ENCODE peak calls at places on chromosomes 16 and 17, in ten cellular contexts. P is HCT116, U is vagina, Z is heart left ventricle, B is NB4, I is breast epithelium, A is ovary, S is suprapubic skin, C is A549, W is adrenal gland. V is an unnamed sample.

GRCh38 chr17:27825459-27825858 is 25.1 kb upstream of the NOS2 start:
- DNase-seq in P (no peak), U (no peak), Z (no peak), B (no peak), I (no peak), A (no peak), S (no peak), C (no peak), W (no peak), V (no peak)

GRCh38 chr16:68377667-68378420 is 67.0 kb downstream of the PRMT7 start:
- DNase-seq in P (no peak), U (no peak), Z (no peak), B (no peak), I (no peak), A (no peak), S (no peak), C (no peak), W (no peak), V (no peak)

GRCh38 chr16:31135535-31136286 is at the start of gene PRSS8:
- DNase-seq in P (peak; percentile 48), U (no peak), Z (no peak), B (no peak), I (peak; percentile 90), A (no peak), S (no peak), C (no peak), W (no peak), V (peak; percentile 91)

GRCh38 chr17:45939398-45939797 is 45.0 kb downstream of the MAPT start:
- DNase-seq in P (no peak), U (no peak), Z (no peak), B (no peak), I (no peak), A (no peak), S (no peak), C (no peak), W (no peak), V (no peak)

GRCh38 chr17:45240905-45241314 is 19.2 kb downstream of the FMNL1 start:
- DNase-seq in P (no peak), U (no peak), Z (no peak), B (no peak), I (no peak), A (no peak), S (no peak), C (no peak), W (no peak), V (no peak)

GRCh38 chr16:58678269-58678668 is 6.3 kb downstream of the SLC38A7 start:
- DNase-seq in P (no peak), U (no peak), Z (peak; percentile 12), B (no peak), I (no peak), A (no peak), S (no peak), C (no peak), W (no peak), V (no peak)

GRCh38 chr17:37745801-37746426 is 1.1 kb upstream of the HNF1B start:
- DNase-seq in P (no peak), U (no peak), Z (no peak), B (no peak), I (no peak), A (no peak), S (no peak), C (no peak), W (no peak), V (no peak)

GRCh38 chr17:4249452-4250029 is 14.2 kb downstream of the ANKFY1 start:
- DNase-seq in P (no peak), U (no peak), Z (no peak), B (peak; percentile 48), I (no peak), A (no peak), S (no peak), C (peak; percentile 78), W (no peak), V (no peak)

GRCh38 chr17:68542698-68543463 is 30.7 kb downstream of the PRKAR1A start:
- DNase-seq in P (no peak), U (no peak), Z (no peak), B (no peak), I (no peak), A (no peak), S (no peak), C (no peak), W (no peak), V (no peak)

GRCh38 chr17:68540981-68541380 is 28.8 kb downstream of the PRKAR1A start:
- DNase-seq in P (no peak), U (no peak), Z (no peak), B (no peak), I (no peak), A (no peak), S (no peak), C (no peak), W (no peak), V (no peak)

GRCh38 chr17:68535903-68536302 is 23.7 kb downstream of the PRKAR1A start:
- DNase-seq in P (no peak), U (no peak), Z (no peak), B (no peak), I (no peak), A (no peak), S (no peak), C (no peak), W (no peak), V (no peak)

GRCh38 chr17:68541816-68542215 is 29.6 kb downstream of the PRKAR1A start:
- DNase-seq in P (no peak), U (no peak), Z (no peak), B (no peak), I (no peak), A (no peak), S (no peak), C (no peak), W (no peak), V (no peak)

DNA sequence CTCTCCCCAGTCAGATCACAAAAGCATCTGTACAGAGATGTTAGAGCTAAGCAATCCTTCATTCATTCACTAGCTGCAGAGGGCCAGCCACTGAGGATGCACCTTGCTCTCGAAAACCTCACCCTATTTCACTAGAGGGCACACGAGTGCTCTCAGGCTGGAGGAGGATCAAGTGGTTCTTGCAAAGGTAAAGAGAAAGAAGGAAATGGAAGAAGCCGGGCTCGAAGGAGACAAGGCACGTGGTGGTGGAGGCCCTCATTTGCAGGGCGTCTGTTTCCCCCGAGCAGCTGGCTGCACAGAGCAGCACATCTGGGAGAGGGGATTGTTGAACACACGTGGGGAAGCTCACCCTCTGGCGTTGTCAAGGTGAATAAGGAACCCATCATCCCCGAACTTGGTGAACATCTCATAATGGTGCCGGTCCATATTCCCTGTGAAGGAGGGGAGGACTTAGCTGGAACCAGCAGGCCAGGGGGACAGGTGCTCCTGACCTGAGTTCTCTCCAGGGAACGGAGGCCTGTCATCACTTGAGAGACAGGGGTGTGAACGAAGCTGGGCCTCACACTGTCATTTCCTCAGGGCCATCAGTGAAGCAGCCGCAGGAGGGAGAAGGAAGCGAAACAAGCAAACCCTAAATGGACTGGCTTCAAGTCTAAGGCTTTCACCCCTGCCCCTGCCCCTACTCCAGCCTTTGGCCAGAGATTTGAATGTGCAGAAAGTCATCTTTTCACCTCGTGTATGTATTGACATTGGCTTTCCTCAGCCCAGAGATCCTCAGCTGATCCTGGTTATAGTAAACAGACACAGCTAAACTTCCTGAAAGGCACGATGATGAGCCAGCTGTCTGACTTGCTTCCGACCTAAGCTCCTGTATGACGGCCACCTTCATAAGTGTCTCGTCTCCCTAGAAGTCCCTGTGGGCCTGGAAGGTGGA is 27.6 kb downstream of the PRKAR1A start:
- DNase-seq in P (no peak), U (no peak), Z (no peak), B (peak; percentile 9), I (no peak), A (no peak), S (no peak), C (no peak), W (no peak), V (no peak)
- TF ChIP-seq CTCF in P (no peak), U (no peak), Z (peak; percentile 39), B (no peak), I (peak; percentile 32), A (peak; percentile 33), S (no peak), C (no peak), W (no peak), V (no peak)

DNA sequence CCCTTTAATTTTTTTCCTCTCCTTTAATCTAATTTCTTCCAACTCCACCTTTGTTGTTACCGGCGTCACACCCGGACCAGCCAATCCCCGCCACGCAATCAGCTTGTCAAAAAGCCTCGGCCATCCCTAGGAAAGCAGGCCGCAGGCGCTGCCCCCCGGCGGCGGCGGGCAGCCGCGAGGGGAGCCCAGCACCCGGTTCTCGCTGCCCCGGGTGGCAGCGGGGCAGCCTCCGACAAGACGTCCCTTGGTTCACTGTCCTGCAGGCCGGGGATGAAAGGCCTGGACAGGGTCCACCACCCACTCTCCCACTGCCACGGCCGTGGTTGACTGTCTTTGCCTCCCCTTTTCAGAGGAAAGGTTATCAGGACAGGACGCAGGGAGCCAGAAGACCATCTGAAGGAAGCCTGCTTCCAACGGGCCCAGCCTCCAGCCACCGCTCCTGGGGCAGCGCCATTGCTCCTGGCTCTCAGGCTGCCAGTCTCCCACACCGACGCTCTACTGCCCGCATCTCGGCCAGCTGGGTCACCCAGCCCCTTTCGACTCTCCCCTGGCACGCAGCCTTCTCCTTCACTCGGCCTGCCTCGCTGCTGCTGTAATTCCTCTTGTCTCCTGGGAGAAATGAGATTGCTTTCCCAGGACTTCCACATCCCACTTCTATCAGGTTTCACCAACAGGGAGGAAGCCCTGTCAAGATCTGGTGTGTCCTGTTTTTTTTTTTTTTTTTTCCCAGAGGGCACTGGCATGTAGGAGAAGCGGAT is 2.8 kb upstream of the UBTF start:
- DNase-seq in P (peak; percentile 70), U (no peak), Z (peak; percentile 87), B (peak; percentile 72), I (no peak), A (peak; percentile 82), S (peak; percentile 83), C (peak; percentile 87), W (peak; percentile 87), V (peak; percentile 72)
- TF ChIP-seq POLR2A in P (no peak), U (peak; percentile 47), Z (peak; percentile 33), B (no peak), I (no peak), A (peak; percentile 43), S (no peak), C (peak; percentile 43), W (peak; percentile 82), V (no peak)

GRCh38 chr17:6140188-6140587 is 70.0 kb downstream of the WSCD1 start:
- DNase-seq in P (no peak), U (no peak), Z (no peak), B (no peak), I (no peak), A (no peak), S (no peak), C (no peak), W (no peak), V (no peak)
- H3K4me3 ChIP-seq in P (no peak overlapping the region), U (no peak overlapping the region), Z (no peak overlapping the region), B (no peak overlapping the region), I (no peak overlapping the region), A (no peak overlapping the region), S (no peak overlapping the region), C (no peak overlapping the region), W (no peak overlapping the region), V (no peak overlapping the region)

GRCh38 chr16:1540556-1540855 is 7.0 kb downstream of the TMEM204 start:
- DNase-seq in P (no peak), U (no peak), Z (no peak), B (no peak), I (no peak), A (no peak), S (no peak), C (no peak), W (no peak), V (no peak)

GRCh38 chr16:1537138-1537577 is 3.7 kb downstream of the TMEM204 start:
- DNase-seq in P (no peak), U (no peak), Z (no peak), B (no peak), I (no peak), A (peak; percentile 31), S (no peak), C (no peak), W (no peak), V (no peak)

GRCh38 chr16:1537763-1538289 is 4.4 kb downstream of the TMEM204 start:
- DNase-seq in P (no peak), U (no peak), Z (no peak), B (peak; percentile 87), I (no peak), A (peak; percentile 30), S (no peak), C (no peak), W (no peak), V (no peak)

GRCh38 chr16:1539720-1540555 is 6.5 kb downstream of the TMEM204 start:
- DNase-seq in P (no peak), U (no peak), Z (peak; percentile 21), B (no peak), I (no peak), A (peak; percentile 25), S (no peak), C (no peak), W (no peak), V (no peak)

GRCh38 chr16:1538804-1539520 is 5.5 kb downstream of the TMEM204 start:
- DNase-seq in P (no peak), U (no peak), Z (peak; percentile 50), B (peak; percentile 63), I (no peak), A (peak; percentile 32), S (no peak), C (no peak), W (no peak), V (no peak)
- TF ChIP-seq CTCF in P (no peak), U (no peak), Z (peak; percentile 34), B (peak; percentile 9), I (no peak), A (no peak), S (no peak), C (peak; percentile 7), W (no peak), V (no peak)